ENCODE peak calls at places on chromosomes 1 and 21, in four cellular contexts. K is NCI-H1105 treated with DMSO at 0.1 percent for 48 hours, F is PC-9, W is ACHN. L is an unnamed sample.

GRCh38 chr1:175338447-175339135 is 146.0 kb upstream of the KIAA0040 start:
- DNase-seq in K (no peak), F (peak; percentile 9), W (peak; percentile 12), L (peak; percentile 84)

GRCh38 chr1:206128192-206128591 is 11.0 kb upstream of the AVPR1B start:
- DNase-seq in K (no peak), F (no peak), W (no peak), L (no peak)

GRCh38 chr1:91803847-91804545 is 82.0 kb downstream of the TGFBR3 start:
- DNase-seq in K (no peak), F (peak; percentile 10), W (no peak), L (peak; percentile 50)

GRCh38 chr1:160219062-160219929 is 14.1 kb downstream of the PEA15 start:
- DNase-seq in K (peak; percentile 12), F (peak; percentile 39), W (peak; percentile 72), L (no peak)

GRCh38 chr1:4071675-4072074 is 171.6 kb upstream of the C1orf174 start:
- DNase-seq in K (no peak), F (no peak), W (no peak), L (no peak)

GRCh38 chr1:228930479-228930957 is 195.2 kb downstream of the RHOU start:
- DNase-seq in K (no peak), F (no peak), W (no peak), L (no peak)

GRCh38 chr1:208161656-208162375 is 82.4 kb downstream of the PLXNA2 start:
- DNase-seq in K (no peak), F (no peak), W (no peak), L (no peak)

GRCh38 chr1:77925536-77925935 is 37.1 kb downstream of the NEXN start:
- DNase-seq in K (no peak), F (no peak), W (no peak), L (no peak)

GRCh38 chr1:29236993-29237905 is 927 bp downstream of the PTPRU start:
- DNase-seq in K (no peak), F (peak; percentile 50), W (peak; percentile 6), L (no peak)

GRCh38 chr1:86914998-86915736 is 732 bp downstream of the HS2ST1 start:
- DNase-seq in K (peak; percentile 80), F (peak; percentile 22), W (peak; percentile 56), L (peak; percentile 81)

GRCh38 chr1:159214149-159214760 is 9.6 kb downstream of the ACKR1 start:
- DNase-seq in K (peak; percentile 62), F (peak; percentile 31), W (peak; percentile 58), L (peak; percentile 72)

GRCh38 chr1:15417365-15417934 is 7.8 kb downstream of the EFHD2 start:
- DNase-seq in K (no peak), F (peak; percentile 76), W (peak; percentile 62), L (no peak)

GRCh38 chr21:46098303-46099141 is 610 bp downstream of the COL6A2 start:
- DNase-seq in K (no peak), F (no peak), W (no peak), L (no peak)

GRCh38 chr1:93722081-93723031 is 40.7 kb upstream of the BCAR3 start:
- DNase-seq in K (no peak), F (no peak), W (no peak), L (no peak)

GRCh38 chr1:7198664-7199063 is 413.4 kb downstream of the CAMTA1 start:
- DNase-seq in K (no peak), F (no peak), W (no peak), L (no peak)

GRCh38 chr1:229092377-229093257 is 178.3 kb upstream of the RAB4A start:
- DNase-seq in K (no peak), F (no peak), W (no peak), L (peak; percentile 4)